ENCODE peak calls at places on chromosome 20, in four cellular contexts. Q is spleen; R is CD8-positive, alpha-beta memory T cell; O is tibial nerve. P is an unnamed sample. For H3K9me3, the result is how much of the 10 kb centered on the place peaks cover.

GRCh38 chr20:49287555-49288249 is 9.8 kb upstream of the ZNFX1 start:
- DNase-seq in R (no peak), Q (no peak), O (no peak), P (no peak)

GRCh38 chr20:9427977-9428607 is 86.3 kb upstream of the LAMP5 start:
- DNase-seq in Q (no peak), R (no peak), O (no peak), P (no peak)

GRCh38 chr20:16571333-16571732 is 1.9 kb downstream of the KIF16B start:
- DNase-seq in O (no peak), R (no peak), Q (no peak), P (no peak)

GRCh38 chr20:6388666-6389197 is 265.9 kb upstream of the FERMT1 start:
- DNase-seq in R (no peak), O (no peak), Q (no peak), P (no peak)

GRCh38 chr20:43191946-43192847 is 2.5 kb upstream of the PTPRT start:
- DNase-seq in Q (no peak), R (no peak), O (no peak), P (no peak)

GRCh38 chr20:6976535-6976934 is 209.0 kb downstream of the BMP2 start:
- DNase-seq in O (no peak), R (no peak), Q (no peak), P (no peak)

GRCh38 chr20:497979-498378 is 35.6 kb upstream of the TBC1D20 start:
- DNase-seq in Q (no peak), O (no peak), R (no peak), P (no peak)

GRCh38 chr20:46894579-46894958 is at the start of gene EYA2:
- DNase-seq in Q (no peak), O (no peak), R (no peak), P (no peak)

GRCh38 chr20:38812182-38812581 is 6.7 kb downstream of the PPP1R16B start:
- DNase-seq in R (no peak), O (no peak), Q (no peak), P (no peak)

GRCh38 chr20:18284805-18285533 is 3.4 kb upstream of the ZNF133 start:
- DNase-seq in O (no peak), R (no peak), Q (no peak), P (no peak)

GRCh38 chr20:11457476-11457875 is 460.2 kb upstream of the BTBD3 start:
- DNase-seq in R (no peak), O (no peak), Q (no peak), P (no peak)

GRCh38 chr20:36462440-36463211 is 78.7 kb upstream of the MYL9 start:
- DNase-seq in O (peak), R (no peak), Q (peak), P (peak)

GRCh38 chr20:10707070-10707469 is 33.3 kb upstream of the JAG1 start:
- DNase-seq in Q (no peak), O (no peak), R (no peak), P (no peak)

GRCh38 chr20:63202021-63202420 is 13.9 kb downstream of the YTHDF1 start:
- DNase-seq in Q (no peak), O (no peak), R (no peak), P (no peak)

GRCh38 chr20:18839507-18840247 is 26.1 kb downstream of the SCP2D1 start:
- DNase-seq in R (no peak), O (no peak), Q (no peak), P (no peak)

GRCh38 chr20:1388706-1389483 is 4.0 kb downstream of the FKBP1A start:
- DNase-seq in Q (no peak), R (peak), O (no peak), P (no peak)

GRCh38 chr20:34062651-34063482 is 49.2 kb downstream of the EIF2S2 start:
- DNase-seq in Q (no peak), R (no peak), O (no peak), P (no peak)

GRCh38 chr20:24337551-24337950 is 131.9 kb upstream of the SYNDIG1 start:
- DNase-seq in R (no peak), Q (no peak), O (no peak), P (no peak)

GRCh38 chr20:50381771-50382593 is 128.2 kb upstream of the PTPN1 start:
- DNase-seq in O (no peak), R (peak), Q (no peak), P (no peak)

GRCh38 chr20:50366270-50367103 is 143.7 kb upstream of the PTPN1 start:
- DNase-seq in R (no peak), O (peak), Q (no peak), P (no peak)

GRCh38 chr20:3157817-3158216 is 1.8 kb downstream of the FASTKD5 start:
- DNase-seq in O (no peak), Q (no peak), R (no peak), P (no peak)

GRCh38 chr20:49507741-49508434 is 25.4 kb upstream of the KCNB1 start:
- DNase-seq in Q (no peak), O (no peak), R (no peak), P (no peak)

GRCh38 chr20:49591217-49591865 is 23.4 kb upstream of the PTGIS start:
- DNase-seq in O (no peak), Q (no peak), R (no peak), P (no peak)

GRCh38 chr20:45342863-45343444 is 5.3 kb downstream of the SDC4 start:
- DNase-seq in O (no peak), R (no peak), Q (no peak), P (no peak)

GRCh38 chr20:36018208-36018988 is 50.0 kb downstream of the CNBD2 start:
- DNase-seq in O (no peak), R (no peak), Q (peak), P (no peak)

GRCh38 chr20:33450867-33451266 is 7.3 kb upstream of the SNTA1 start:
- DNase-seq in R (no peak), Q (no peak), O (no peak), P (peak)

GRCh38 chr20:38117635-38118034 is 47.4 kb downstream of the TGM2 start:
- DNase-seq in Q (no peak), R (no peak), O (no peak), P (no peak)

GRCh38 chr20:32524871-32525501 is 60.1 kb downstream of the NOL4L start:
- DNase-seq in R (no peak), O (peak), Q (peak), P (peak)

GRCh38 chr20:39823239-39823638 is 861.1 kb downstream of the DHX35 start:
- DNase-seq in R (no peak), Q (no peak), O (no peak), P (no peak)

GRCh38 chr20:62668441-62669027 is 26.2 kb downstream of the SLCO4A1 start:
- DNase-seq in R (peak), O (peak), Q (no peak), P (peak)

GRCh38 chr20:4065405-4065841 is 50.1 kb upstream of the RNF24 start:
- DNase-seq in R (no peak), O (peak), Q (no peak), P (no peak)

GRCh38 chr20:59908855-59909254 is 24.6 kb downstream of the SYCP2 start:
- DNase-seq in Q (no peak), R (no peak), O (no peak), P (no peak)

GRCh38 chr20:19947611-19948264 is 69.4 kb upstream of the NAA20 start:
- DNase-seq in Q (no peak), O (no peak), R (no peak), P (no peak)

GRCh38 chr20:63183422-63184146 is 32.3 kb downstream of the YTHDF1 start:
- DNase-seq in R (peak), O (peak), Q (peak), P (no peak)

GRCh38 chr20:4728121-4728520 is 6.4 kb downstream of the PRND start:
- DNase-seq in R (no peak), O (no peak), Q (no peak), P (no peak)

GRCh38 chr20:23046431-23046830 is 3.0 kb downstream of the THBD start:
- DNase-seq in Q (no peak), R (no peak), O (no peak), P (no peak)

GRCh38 chr20:16020971-16021370 is 552.3 kb downstream of the KIF16B start:
- DNase-seq in Q (no peak), R (no peak), O (no peak), P (no peak)

GRCh38 chr20:35978041-35978513 is 9.7 kb downstream of the CNBD2 start:
- DNase-seq in O (no peak), R (no peak), Q (no peak), P (no peak)

DNA sequence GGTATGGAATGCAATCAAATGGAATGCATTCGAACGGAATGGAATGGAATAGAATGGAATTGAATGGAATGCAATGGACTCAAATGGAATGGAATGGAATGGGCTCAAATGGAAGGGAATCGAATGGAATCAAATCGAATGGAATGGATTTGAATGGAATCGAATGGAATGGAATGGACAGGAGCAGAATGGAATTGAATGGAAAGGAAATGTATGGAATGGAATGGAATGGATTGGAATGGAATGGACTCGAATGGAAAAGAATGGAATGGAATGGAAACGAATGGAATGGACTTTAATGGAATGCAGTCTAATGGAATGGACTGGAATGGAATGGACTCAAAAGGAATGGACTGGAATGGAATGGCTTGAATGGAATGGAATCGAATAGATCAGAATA is 18.3 kb upstream of the DEFB115 start:
- DNase-seq in O (no peak), R (no peak), Q (no peak), P (no peak)
- H3K9me3 ChIP-seq in O (under half), R (under half), Q (half or more), P (under half)

GRCh38 chr20:56032251-56032650 is 26.9 kb upstream of the CBLN4 start:
- DNase-seq in O (no peak), Q (no peak), R (no peak), P (no peak)
- H3K9me3 ChIP-seq in O (under half), Q (half or more), R (under half), P (under half)

GRCh38 chr20:30610751-30611150 is 646.7 kb upstream of the DEFB115 start:
- DNase-seq in R (no peak), O (no peak), Q (no peak), P (no peak)
- H3K9me3 ChIP-seq in R (under half), O (under half), Q (under half), P (under half)

DNA sequence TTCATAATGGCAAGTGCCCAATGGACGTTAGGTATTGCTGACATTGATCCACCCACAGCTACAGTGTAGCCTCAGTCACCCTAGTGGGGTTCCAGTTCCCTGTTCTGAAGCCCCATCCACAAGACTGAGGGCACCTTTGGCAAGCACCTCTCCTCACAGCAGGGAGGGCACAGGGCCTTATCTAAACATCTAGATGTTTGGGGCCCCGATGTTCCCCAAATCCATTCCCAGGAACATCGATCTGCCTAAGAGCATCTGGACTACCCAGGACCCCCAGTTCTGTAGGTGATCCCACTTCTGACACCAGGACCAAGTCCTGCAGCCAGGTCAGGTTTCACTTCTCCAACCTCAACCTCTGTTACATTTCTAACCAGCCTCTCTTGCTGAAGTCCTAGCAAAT is 10.6 kb downstream of the APCDD1L start:
- DNase-seq in R (no peak), O (no peak), Q (no peak), P (no peak)
- H3K9me3 ChIP-seq in R (under half), O (under half), Q (half or more), P (under half)

GRCh38 chr20:51469578-51470520 is 72.7 kb downstream of the NFATC2 start:
- DNase-seq in O (no peak), R (no peak), Q (peak), P (no peak)

GRCh38 chr20:51469046-51469445 is 73.5 kb downstream of the NFATC2 start:
- DNase-seq in Q (peak), R (no peak), O (no peak), P (no peak)

GRCh38 chr20:51470521-51470875 is 72.0 kb downstream of the NFATC2 start:
- DNase-seq in R (no peak), O (no peak), Q (no peak), P (no peak)

GRCh38 chr20:51473256-51473655 is 69.3 kb downstream of the NFATC2 start:
- DNase-seq in O (no peak), Q (peak), R (no peak), P (no peak)

DNA sequence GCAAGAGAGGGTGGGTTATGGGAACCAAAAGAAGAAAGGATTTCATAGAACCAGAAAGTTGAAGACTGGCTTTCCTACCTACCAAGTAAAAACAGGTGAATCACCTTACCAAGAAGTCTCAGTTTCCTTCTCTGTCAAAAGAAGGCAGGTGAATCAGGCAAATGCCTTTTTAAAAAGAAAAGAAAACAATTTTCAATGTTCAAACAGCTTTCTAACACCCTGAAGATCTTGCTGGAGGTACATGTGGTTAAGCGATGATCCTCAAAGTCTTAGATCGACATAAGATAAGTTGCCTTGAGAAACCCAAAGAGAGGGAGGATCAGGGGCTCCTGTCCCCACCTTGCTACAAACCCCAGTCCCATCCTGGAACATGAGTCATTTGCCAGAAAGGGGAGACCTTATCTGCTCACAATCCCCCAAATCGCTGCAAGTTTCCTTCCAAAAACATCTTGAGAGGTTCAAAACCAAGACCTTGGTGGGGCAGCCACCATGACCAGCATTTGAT is 71.6 kb downstream of the NFATC2 start:
- DNase-seq in O (no peak), Q (peak), R (no peak), P (no peak)
- H3K9me3 ChIP-seq in O (under half), Q (under half), R (under half), P (under half)

DNA sequence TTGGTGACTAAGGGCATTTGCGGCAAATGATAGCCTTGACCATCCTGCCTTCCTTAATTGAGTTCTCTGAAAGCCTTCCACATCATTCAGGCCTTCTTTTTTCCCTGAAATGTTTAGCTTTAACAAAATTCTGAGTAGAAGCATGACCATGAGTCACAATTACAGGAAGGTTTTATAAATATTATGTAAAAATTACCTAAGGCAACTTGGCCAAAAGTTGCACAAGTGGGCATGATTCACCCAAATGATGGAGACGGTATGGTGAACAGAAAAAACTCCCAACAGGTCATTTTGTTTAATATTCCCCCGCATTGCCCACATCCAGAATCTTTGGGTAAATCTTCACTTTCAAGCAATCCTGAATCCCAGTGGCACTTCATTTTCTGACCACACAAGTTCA is 37.0 kb downstream of the MC3R start:
- DNase-seq in O (no peak), Q (no peak), R (no peak), P (no peak)
- H3K9me3 ChIP-seq in O (under half), Q (under half), R (under half), P (under half)

DNA sequence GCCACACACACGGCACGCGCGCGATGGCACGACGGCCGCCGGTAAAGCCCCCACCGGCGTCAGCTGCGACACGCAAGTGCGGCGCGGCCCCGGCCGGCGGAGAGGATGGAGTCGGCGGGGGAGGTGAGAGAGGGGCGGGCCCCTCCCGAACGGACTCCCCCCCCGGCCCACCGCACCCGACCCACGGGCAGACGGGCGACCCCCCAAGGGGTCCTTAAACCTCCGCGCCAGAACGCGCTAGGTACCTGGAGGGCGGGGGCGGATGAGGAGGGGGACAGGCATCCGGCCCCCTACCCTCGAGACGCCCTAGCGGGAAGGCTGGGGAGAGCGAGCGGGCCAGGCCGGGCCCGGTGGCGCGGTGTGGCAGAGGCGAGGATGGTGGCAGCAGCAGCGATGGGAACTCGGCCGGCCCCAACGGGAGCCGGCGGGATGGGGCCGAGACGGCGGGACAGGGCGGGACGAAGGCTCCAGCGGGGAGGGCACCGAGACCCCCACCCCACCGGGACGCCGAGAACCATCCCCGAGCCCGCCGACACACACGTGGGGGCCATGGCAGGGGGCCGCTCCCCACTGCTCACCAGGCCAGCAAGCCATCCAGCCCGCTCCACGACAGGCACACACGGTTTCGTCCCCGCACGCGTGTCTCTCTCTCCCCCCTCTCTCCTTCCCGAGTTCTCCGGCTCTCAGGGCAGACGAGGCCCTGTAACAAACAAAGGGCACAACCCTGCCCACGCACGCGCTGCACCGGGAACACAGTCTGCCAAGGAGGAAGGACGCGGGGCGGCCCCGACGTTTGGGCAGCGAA is 1515.4 kb upstream of the DEFB115 start:
- DNase-seq in R (no peak), Q (no peak), O (no peak), P (peak)
- H3K9me3 ChIP-seq in R (under half), Q (half or more), O (under half), P (under half)

GRCh38 chr20:8007490-8007889 is 12.1 kb downstream of the TMX4 start:
- DNase-seq in R (no peak), Q (no peak), O (no peak), P (no peak)

GRCh38 chr20:8005033-8005432 is 14.5 kb downstream of the TMX4 start:
- DNase-seq in Q (no peak), R (no peak), O (no peak), P (no peak)

GRCh38 chr20:8008733-8009132 is 10.8 kb downstream of the TMX4 start:
- DNase-seq in O (no peak), R (no peak), Q (no peak), P (no peak)

DNA sequence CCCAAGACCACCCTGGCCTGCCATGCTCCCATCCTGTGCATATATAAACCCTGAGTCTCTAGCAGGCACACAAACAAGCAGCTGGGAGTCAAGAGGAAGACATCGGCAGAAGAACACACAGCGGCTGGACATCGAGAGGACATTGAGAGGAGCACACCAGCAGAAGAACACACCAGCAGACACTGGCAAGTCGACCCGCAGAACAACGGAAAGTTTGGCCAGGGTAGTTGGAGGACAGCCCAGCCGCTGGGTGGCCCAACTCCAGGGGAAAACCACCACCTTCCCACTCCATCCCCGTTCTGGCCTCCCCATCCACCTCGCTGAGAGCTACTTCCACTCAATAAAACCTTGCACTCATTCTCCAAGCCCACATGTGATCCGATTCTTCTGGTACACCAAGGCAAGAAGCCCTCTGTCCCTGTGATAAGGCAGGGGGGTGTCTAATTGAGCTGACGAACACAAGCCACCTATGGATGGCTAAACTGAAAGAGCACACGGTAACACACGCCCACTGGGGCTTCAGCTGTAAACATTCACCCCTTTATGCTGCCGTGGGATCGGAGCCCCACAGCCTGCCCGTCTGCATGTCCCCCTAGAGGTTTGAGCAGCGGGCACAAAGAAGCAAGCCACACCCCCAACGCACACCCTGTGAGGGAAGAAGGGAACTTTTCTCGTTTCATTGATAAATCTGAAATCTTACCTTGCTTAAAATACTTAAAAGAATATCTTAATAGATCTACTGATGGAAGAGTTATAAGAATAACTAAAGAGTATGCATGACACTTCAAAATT is 13.8 kb downstream of the TMX4 start:
- DNase-seq in O (no peak), Q (peak), R (no peak), P (no peak)
- H3K9me3 ChIP-seq in O (under half), Q (under half), R (under half), P (under half)

GRCh38 chr20:47969426-47969825 is 184.1 kb upstream of the SULF2 start:
- DNase-seq in Q (peak), R (no peak), O (no peak), P (no peak)
- H3K9me3 ChIP-seq in Q (under half), R (under half), O (under half), P (under half)

P was measured in tibial artery.